ENCODE peak calls at places on chromosomes 7 and 10, in eight cellular contexts. K, U, I, Y, E, A, T and X are unnamed samples.

GRCh38 chr10:90621577-90621976 is 236.3 kb downstream of the HTR7 start:
- DNase-seq in K (no peak), U (no peak), I (no peak), Y (no peak), E (peak; percentile 23), A (no peak), T (no peak), X (peak; percentile 6)

GRCh38 chr10:31149835-31150512 is 118.3 kb upstream of the ZNF438 start:
- DNase-seq in K (no peak), U (no peak), I (no peak), Y (no peak), E (no peak), A (no peak), T (no peak), X (no peak)

GRCh38 chr7:152459724-152460251 is 24.0 kb upstream of the KMT2C start:
- DNase-seq in K (no peak), U (no peak), I (no peak), Y (no peak), E (peak; percentile 10), A (no peak), T (no peak), X (no peak)

GRCh38 chr7:54796150-54796549 is 37.1 kb upstream of the SEC61G start:
- DNase-seq in K (no peak), U (no peak), I (no peak), Y (no peak), E (no peak), A (no peak), T (no peak), X (no peak)

GRCh38 chr10:110820321-110820814 is 51.4 kb upstream of the PDCD4 start:
- DNase-seq in K (peak; percentile 58), U (no peak), I (no peak), Y (no peak), E (peak; percentile 39), A (peak; percentile 94), T (no peak), X (no peak)

GRCh38 chr10:114631678-114632417 is 26.2 kb downstream of the ABLIM1 start:
- DNase-seq in K (no peak), U (no peak), I (no peak), Y (peak; percentile 12), E (peak; percentile 45), A (peak; percentile 85), T (no peak), X (peak; percentile 54)

GRCh38 chr7:47088329-47089067 is 493.4 kb downstream of the TNS3 start:
- DNase-seq in K (peak; percentile 76), U (no peak), I (no peak), Y (no peak), E (peak; percentile 53), A (peak; percentile 91), T (peak; percentile 3), X (peak; percentile 76)

GRCh38 chr10:74612195-74612594 is 214.2 kb upstream of the KAT6B start:
- DNase-seq in K (no peak), U (no peak), I (no peak), Y (no peak), E (peak; percentile 39), A (no peak), T (no peak), X (no peak)

GRCh38 chr7:29156798-29157461 is 10.6 kb upstream of the CPVL start:
- DNase-seq in K (no peak), U (no peak), I (no peak), Y (no peak), E (no peak), A (no peak), T (no peak), X (no peak)

GRCh38 chr10:100724531-100725027 is 20.8 kb upstream of the PAX2 start:
- DNase-seq in K (no peak), U (no peak), I (no peak), Y (no peak), E (no peak), A (peak; percentile 23), T (no peak), X (no peak)

GRCh38 chr7:91140286-91140685 is 123.9 kb upstream of the FZD1 start:
- DNase-seq in K (no peak), U (no peak), I (no peak), Y (no peak), E (no peak), A (no peak), T (no peak), X (no peak)

GRCh38 chr10:52864459-52865106 is 92.0 kb upstream of the MBL2 start:
- DNase-seq in K (peak; percentile 66), U (no peak), I (no peak), Y (no peak), E (peak; percentile 96), A (no peak), T (no peak), X (peak; percentile 74)

GRCh38 chr7:47557986-47558670 is 23.8 kb downstream of the TNS3 start:
- DNase-seq in K (no peak), U (no peak), I (no peak), Y (no peak), E (no peak), A (no peak), T (no peak), X (no peak)

GRCh38 chr10:87860156-87860795 is 3.1 kb downstream of the KLLN start:
- DNase-seq in K (peak; percentile 54), U (no peak), I (no peak), Y (no peak), E (peak; percentile 65), A (no peak), T (no peak), X (peak; percentile 30)

GRCh38 chr10:24726626-24727025 is 2.9 kb upstream of the ARHGAP21 start:
- DNase-seq in K (no peak), U (no peak), I (no peak), Y (no peak), E (no peak), A (no peak), T (no peak), X (no peak)